ENCODE peak calls at places on chromosome 12, in five cellular contexts. I, Z, D, S and C are unnamed samples.

GRCh38 chr12:68956466-68956865 is 23.5 kb upstream of the CPM start:
- DNase-seq in I (no peak), Z (no peak), D (no peak), S (no peak), C (no peak)

GRCh38 chr12:76153616-76154015 is 69.1 kb upstream of the NAP1L1 start:
- DNase-seq in I (no peak), Z (no peak), D (no peak), S (no peak), C (no peak)

GRCh38 chr12:54276368-54276767 is 3.6 kb downstream of the CBX5 start:
- DNase-seq in I (no peak), Z (no peak), D (no peak), S (no peak), C (peak)

GRCh38 chr12:30457621-30458289 is 237.9 kb downstream of the IPO8 start:
- DNase-seq in I (peak), Z (no peak), D (no peak), S (no peak), C (no peak)

GRCh38 chr12:54007538-54008259 is 1.1 kb upstream of the HOXC8 start:
- DNase-seq in I (no peak), Z (no peak), D (no peak), S (no peak), C (no peak)

GRCh38 chr12:53427905-53428594 is 4.4 kb downstream of the AMHR2 start:
- DNase-seq in I (peak), Z (no peak), D (no peak), S (no peak), C (no peak)

GRCh38 chr12:69732088-69732487 is 6.6 kb upstream of the RAB3IP start:
- DNase-seq in I (no peak), Z (no peak), D (no peak), S (no peak), C (no peak)

GRCh38 chr12:4270016-4270669 is 3.4 kb upstream of the CCND2 start:
- DNase-seq in I (no peak), Z (peak), D (no peak), S (no peak), C (no peak)

GRCh38 chr12:77204055-77204454 is 138.7 kb upstream of the E2F7 start:
- DNase-seq in I (no peak), Z (no peak), D (no peak), S (no peak), C (no peak)

GRCh38 chr12:53061404-53062010 is 11.6 kb downstream of the TNS2 start:
- DNase-seq in I (no peak), Z (peak), D (no peak), S (no peak), C (no peak)

GRCh38 chr12:112116232-112117060 is 7.9 kb upstream of the NAA25 start:
- DNase-seq in I (no peak), Z (peak), D (no peak), S (no peak), C (no peak)

GRCh38 chr12:80044694-80045046 is 54.7 kb upstream of the OTOGL start:
- DNase-seq in I (peak), Z (no peak), D (no peak), S (no peak), C (no peak)

DNA sequence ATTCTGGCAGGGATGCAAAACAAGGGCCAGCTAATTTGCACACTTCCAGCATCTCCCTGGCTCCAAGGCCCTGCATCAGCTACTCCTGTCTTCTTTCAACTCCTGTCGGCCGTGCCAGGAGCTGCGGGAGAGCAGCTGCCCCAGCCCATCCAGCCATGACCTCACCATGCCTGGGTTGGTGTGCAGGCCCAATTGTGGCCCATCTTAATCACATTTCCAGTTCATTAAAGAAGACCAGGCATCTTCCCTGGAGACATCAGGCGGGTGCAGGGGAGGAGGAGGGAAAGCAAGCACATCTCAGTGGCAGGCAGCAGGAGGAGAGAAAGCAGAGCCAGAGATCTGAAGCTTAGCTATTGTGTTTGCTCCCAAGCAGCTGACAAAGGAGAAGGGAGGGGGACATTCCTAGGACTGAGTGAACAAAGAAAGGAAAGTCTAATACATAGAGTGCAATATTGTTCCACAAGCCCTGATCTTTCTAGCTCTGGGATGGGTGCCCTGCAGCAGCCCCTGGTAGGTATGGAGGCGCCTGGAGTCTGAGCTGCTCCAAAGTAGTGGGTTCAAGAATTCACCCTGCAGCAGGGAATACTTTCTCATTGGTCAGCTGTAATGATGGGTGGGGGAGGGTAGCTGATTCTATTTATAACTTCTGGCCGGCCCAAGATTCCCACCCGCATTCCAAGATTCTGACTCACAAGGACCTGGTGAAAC is 40.1 kb downstream of the VWF start:
- DNase-seq in I (no peak), Z (peak), D (no peak), S (no peak), C (no peak)
- H3K4me3 ChIP-seq in I (no peak), Z (no peak), D (no peak), S (no peak), C (no peak)

GRCh38 chr12:8989425-8989824 is at the start of gene KLRG1:
- DNase-seq in I (no peak), Z (no peak), D (no peak), S (peak), C (no peak)
- H3K4me3 ChIP-seq in I (no peak), Z (no peak), D (peak), S (peak), C (no peak)

GRCh38 chr12:126727218-126727601 is 1539.8 kb upstream of the TMEM132C start:
- DNase-seq in I (no peak), Z (no peak), D (no peak), S (no peak), C (no peak)

GRCh38 chr12:126727656-126728055 is 1539.3 kb upstream of the TMEM132C start:
- DNase-seq in I (no peak), Z (no peak), D (no peak), S (no peak), C (no peak)

DNA sequence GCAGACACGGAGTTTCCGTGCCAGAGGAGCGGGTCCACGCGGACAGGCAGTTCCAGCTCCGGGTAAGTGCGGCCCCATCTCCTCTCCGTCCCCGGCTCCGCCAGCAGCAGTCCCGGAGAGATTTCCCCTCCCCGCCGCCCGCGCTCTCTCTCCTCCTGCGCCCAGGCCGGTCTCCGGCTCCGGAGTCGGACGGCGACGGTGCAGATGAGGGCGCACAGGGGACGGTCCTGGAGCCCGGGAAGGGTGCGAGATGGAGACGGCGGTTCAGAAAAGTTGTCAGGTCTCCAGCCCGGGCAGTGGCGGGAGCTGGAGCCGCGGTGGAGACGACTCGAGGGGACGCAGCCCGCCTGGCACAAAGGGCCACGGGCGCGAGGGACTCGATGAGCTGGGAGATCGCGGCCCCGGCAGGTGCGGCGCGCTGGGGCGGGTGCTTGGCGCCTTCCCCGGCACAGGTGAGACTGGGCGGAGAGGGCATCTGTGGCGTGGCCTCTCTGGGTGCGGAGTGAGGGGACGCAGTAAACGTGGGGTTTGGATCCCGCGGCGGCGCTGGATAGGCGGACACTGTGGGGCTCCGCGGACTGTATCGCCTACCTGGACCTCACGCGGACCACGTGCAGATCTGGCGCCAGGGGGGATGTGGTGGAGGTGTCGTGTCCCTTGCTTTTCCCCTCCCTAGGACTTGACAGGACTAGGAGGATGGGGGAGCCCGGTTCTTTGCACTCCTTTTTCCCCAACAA is 1540.3 kb upstream of the TMEM132C start:
- DNase-seq in I (no peak), Z (no peak), D (no peak), S (no peak), C (no peak)
- H3K4me3 ChIP-seq in I (no peak), Z (no peak), D (no peak), S (no peak), C (no peak)

GRCh38 chr12:49451468-49452259 is 84.4 kb downstream of the SPATS2 start:
- DNase-seq in I (no peak), Z (no peak), D (no peak), S (no peak), C (peak)
- H3K4me3 ChIP-seq in I (no peak), Z (no peak), D (no peak), S (no peak), C (no peak)

GRCh38 chr12:124520258-124520657 is 47.2 kb downstream of the NCOR2 start:
- DNase-seq in I (no peak), Z (peak), D (no peak), S (no peak), C (no peak)

GRCh38 chr12:124517260-124518050 is 50.0 kb downstream of the NCOR2 start:
- DNase-seq in I (no peak), Z (peak), D (no peak), S (no peak), C (no peak)

GRCh38 chr12:124516850-124517249 is 50.6 kb downstream of the NCOR2 start:
- DNase-seq in I (no peak), Z (no peak), D (no peak), S (no peak), C (no peak)

GRCh38 chr12:124519741-124520140 is 47.7 kb downstream of the NCOR2 start:
- DNase-seq in I (no peak), Z (no peak), D (no peak), S (no peak), C (no peak)

GRCh38 chr12:124518051-124518932 is 49.1 kb downstream of the NCOR2 start:
- DNase-seq in I (peak), Z (peak), D (no peak), S (no peak), C (no peak)
- H3K4me3 ChIP-seq in I (peak), Z (peak), D (no peak), S (no peak), C (no peak)

DNA sequence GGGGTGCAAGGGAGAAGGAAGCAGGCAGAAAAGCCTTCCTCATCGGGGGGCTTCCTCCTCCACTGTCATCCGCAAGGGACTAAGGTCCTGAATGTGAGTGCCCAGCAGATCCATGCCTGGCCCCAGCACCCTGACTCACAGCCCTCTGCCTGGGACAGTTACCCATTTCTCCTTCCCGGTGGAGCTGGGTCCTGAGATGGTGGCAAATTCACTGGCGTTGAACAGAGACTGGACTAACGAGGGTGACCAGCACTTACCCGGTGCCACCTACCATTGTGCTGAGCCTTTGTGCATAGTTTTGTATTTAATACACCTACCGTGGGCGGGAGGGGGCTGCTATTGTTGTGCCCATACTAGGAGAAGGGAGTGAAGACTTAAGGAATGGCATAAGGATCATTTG is 30.9 kb upstream of the PLEKHG6 start:
- DNase-seq in I (no peak), Z (no peak), D (no peak), S (no peak), C (no peak)
- H3K4me3 ChIP-seq in I (no peak), Z (no peak), D (no peak), S (no peak), C (no peak)